ENCODE peak calls at places on chromosomes 4 and X, in eight cellular contexts. M, J, O, F, R, Z, B and Y are unnamed samples.

GRCh38 chr4:54571293-54571723 is 86.4 kb upstream of the KIT start:
- DNase-seq in B (no peak), F (no peak), M (no peak), R (peak; percentile 73), Z (no peak), J (no peak), O (no peak), Y (no peak)

GRCh38 chr4:157300678-157301077 is 80.2 kb downstream of the GRIA2 start:
- DNase-seq in R (no peak), M (no peak), B (no peak), Z (no peak), J (no peak), O (no peak), F (no peak), Y (no peak)

GRCh38 chr4:163592207-163592606 is 97.7 kb downstream of the TMA16 start:
- DNase-seq in O (no peak), F (no peak), R (no peak), Z (no peak), J (no peak), B (no peak), M (no peak), Y (no peak)

GRCh38 chrX:24498975-24499374 is 33.9 kb downstream of the PDK3 start:
- DNase-seq in Z (no peak), B (no peak), O (no peak), M (no peak), F (no peak), J (no peak), R (peak; percentile 10), Y (no peak)

GRCh38 chr4:119841361-119841760 is 212.8 kb upstream of the PDE5A start:
- DNase-seq in O (no peak), Z (no peak), B (no peak), R (no peak), M (no peak), F (no peak), J (no peak), Y (no peak)

GRCh38 chr4:166625018-166625637 is 609.2 kb downstream of the SPOCK3 start:
- DNase-seq in J (no peak), M (no peak), O (no peak), F (no peak), B (no peak), Z (no peak), R (no peak), Y (no peak)

GRCh38 chr4:169272265-169272886 is 1.6 kb upstream of the SH3RF1 start:
- DNase-seq in O (no peak), M (no peak), R (no peak), Z (no peak), F (no peak), J (no peak), B (no peak), Y (no peak)

GRCh38 chr4:185020863-185021761 is 2.8 kb downstream of the HELT start:
- DNase-seq in M (no peak), Z (no peak), F (no peak), J (no peak), B (no peak), O (no peak), R (no peak), Y (no peak)

GRCh38 chr4:158671915-158672806 is at the start of gene ETFDH:
- DNase-seq in F (peak; percentile 100), B (peak; percentile 100), O (peak; percentile 100), Z (peak; percentile 97), M (peak; percentile 99), R (peak; percentile 94), J (peak; percentile 99), Y (peak; percentile 99)

DNA sequence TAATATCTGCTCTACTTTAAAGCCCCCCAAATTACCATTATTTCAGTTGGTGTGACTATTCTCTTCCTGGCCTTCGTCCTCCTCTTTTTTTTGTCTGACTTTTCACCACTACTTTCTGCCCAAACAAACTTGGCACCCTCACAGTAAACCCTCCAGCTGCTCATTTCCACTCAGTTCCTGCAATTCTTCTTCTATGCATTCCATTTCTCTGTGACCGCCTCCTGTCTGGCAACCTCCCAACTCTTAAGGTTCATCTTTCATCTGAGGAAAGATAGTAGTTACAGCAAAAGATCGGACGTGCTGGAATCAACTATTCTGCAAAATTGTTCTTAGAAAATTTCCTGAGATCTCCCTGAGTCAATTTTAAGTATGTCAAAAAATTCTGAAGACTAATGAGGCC is 1025.8 kb downstream of the ADGRL3 start:
- DNase-seq in B (no peak), F (no peak), R (no peak), M (no peak), Z (no peak), O (no peak), J (no peak), Y (no peak)
- H3K4me3 ChIP-seq in B (no peak overlapping the region), F (no peak overlapping the region), R (no peak overlapping the region), M (no peak overlapping the region), Z (no peak overlapping the region), O (no peak overlapping the region), J (no peak overlapping the region), Y (no peak overlapping the region)

GRCh38 chrX:19752043-19752442 is 135.4 kb downstream of the SH3KBP1 start:
- DNase-seq in R (no peak), M (no peak), F (no peak), Z (no peak), J (no peak), B (no peak), O (no peak), Y (no peak)
- H3K27ac ChIP-seq in R (no peak overlapping the region), M (no peak overlapping the region), F (no peak overlapping the region), Z (no peak overlapping the region), J (no peak overlapping the region), B (no peak overlapping the region), O (no peak overlapping the region), Y (no peak overlapping the region)

GRCh38 chr4:90951037-90951436 is 823.8 kb downstream of the CCSER1 start:
- DNase-seq in M (no peak), F (no peak), R (no peak), O (no peak), Z (no peak), J (no peak), B (no peak), Y (no peak)
- TF ChIP-seq CTCF in M (no peak), F (no peak), R (no peak), O (no peak), Z (no peak), J (no peak), B (no peak), Y (no peak)

DNA sequence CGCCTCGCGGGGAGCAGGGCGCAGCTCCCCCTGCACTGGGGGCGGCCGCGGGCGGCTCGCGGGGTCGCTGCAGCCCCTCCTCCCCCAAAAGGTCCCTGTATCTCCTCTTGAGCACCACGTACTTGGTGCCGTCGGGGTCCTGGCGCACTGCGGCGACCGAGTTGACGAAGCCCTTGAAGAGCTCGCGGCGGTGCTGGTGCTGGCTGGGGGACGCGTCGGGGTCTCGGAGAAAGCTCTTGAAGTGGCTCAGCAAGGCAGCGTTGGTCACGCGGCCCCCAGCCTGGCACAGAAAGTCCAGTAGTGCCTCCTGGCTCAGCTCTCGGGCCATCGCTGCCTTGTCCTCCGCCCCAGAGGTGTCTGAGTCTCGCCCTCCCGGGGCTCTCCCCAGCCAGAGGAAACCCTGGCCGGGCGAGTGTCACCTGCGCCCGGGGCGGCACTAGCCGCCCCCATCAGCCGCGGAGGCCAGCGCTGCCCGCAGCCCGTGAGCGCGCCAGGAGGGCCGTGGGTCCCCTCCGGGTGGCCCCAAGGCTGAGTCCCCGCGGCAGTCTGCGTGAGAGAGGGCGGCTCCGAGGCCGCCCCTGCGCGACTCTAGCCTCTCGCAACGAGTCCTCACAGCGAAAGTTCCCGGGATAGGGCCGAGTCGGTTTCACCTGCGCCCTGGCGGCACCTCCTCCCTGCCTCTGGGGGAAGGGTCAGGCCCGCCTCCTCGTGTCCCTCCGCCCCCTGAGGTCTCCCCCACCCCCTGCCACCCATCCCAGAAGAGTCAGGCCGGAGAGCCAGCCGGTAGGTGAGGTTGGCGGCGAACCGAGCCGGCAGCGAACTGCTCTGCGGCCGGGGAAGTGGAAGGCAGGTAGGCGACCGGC is at the start of gene SOWAHB:
- DNase-seq in J (peak; percentile 91), O (no peak), Z (no peak), M (peak; percentile 90), R (no peak), B (no peak), F (peak; percentile 63), Y (peak; percentile 89)
- H3K4me3 ChIP-seq in J (peak within 1 kb of the TSS; percentile 37), O (peak within 1 kb of the TSS; percentile 51), Z (peak within 1 kb of the TSS; percentile 49), M (peak within 1 kb of the TSS; percentile 46), R (no peak within 1 kb of the TSS), B (peak within 1 kb of the TSS; percentile 50), F (peak within 1 kb of the TSS; percentile 47), Y (peak within 1 kb of the TSS; percentile 63)

DNA sequence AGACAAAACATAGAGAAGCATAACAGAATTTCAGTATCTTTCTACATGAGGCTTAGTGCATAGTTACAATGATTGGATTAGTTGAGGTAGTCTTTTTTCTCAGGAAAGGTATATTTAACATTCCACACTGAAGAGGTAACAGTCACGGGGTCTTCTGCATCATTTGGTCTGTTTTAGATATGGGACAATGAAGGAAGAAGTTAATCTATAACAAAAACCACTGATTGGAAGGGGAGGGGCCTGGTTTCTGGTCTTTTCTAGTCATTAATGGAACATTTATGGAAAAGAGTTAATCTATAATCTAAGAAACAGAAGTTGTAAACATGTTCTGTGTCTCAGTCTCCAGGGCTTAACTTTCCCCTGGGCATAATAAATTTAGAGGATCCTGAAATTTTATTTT is 37.3 kb upstream of the HPSE start:
- DNase-seq in F (no peak), Z (no peak), O (no peak), B (no peak), M (no peak), J (no peak), R (no peak), Y (no peak)
- H3K27ac ChIP-seq in F (no peak overlapping the region), Z (no peak overlapping the region), O (no peak overlapping the region), B (no peak overlapping the region), M (no peak overlapping the region), J (no peak overlapping the region), R (no peak overlapping the region), Y (no peak overlapping the region)

GRCh38 chrX:51494409-51494808 is 2.0 kb downstream of the NUDT11 start:
- DNase-seq in B (no peak), R (no peak), M (no peak), J (no peak), F (no peak), O (no peak), Z (no peak), Y (no peak)
- TF ChIP-seq CTCF in B (no peak), R (no peak), M (no peak), J (no peak), F (no peak), O (no peak), Z (no peak), Y (no peak)

DNA sequence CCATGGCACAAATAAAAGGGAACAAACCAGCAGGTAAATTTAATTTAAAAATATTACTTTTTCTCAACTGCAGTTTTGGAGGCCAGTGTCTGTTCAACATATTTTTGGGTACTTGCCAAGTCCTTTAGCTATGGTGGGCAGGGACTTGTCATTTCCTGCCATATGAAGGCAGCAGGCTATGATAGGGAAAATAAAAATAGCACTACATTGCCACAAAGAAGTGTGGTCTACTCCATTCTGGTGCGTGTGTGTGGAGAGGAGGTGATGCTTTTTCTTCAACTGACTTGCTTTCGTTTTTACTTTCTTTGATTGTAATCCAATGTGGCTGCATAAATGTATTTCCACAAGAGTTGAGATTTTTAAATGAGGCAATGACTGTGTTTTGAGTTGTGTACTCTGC is 17.2 kb downstream of the GPR174 start:
- DNase-seq in M (no peak), B (no peak), F (no peak), R (no peak), Z (no peak), J (no peak), O (no peak), Y (no peak)
- H3K4me3 ChIP-seq in M (no peak overlapping the region), B (no peak overlapping the region), F (no peak overlapping the region), R (no peak overlapping the region), Z (no peak overlapping the region), J (no peak overlapping the region), O (peak overlapping the region; percentile 11), Y (no peak overlapping the region)